ENCODE peak calls at places on chromosomes 3 and 15, in six cellular contexts. C, Z, K, D, H and G are unnamed samples.

GRCh38 chr15:44101944-44102343 is 93.1 kb downstream of the FRMD5 start:
- DNase-seq in C (no peak), Z (peak), K (peak), D (peak), H (no peak), G (peak)

GRCh38 chr15:84702961-84703482 is 12.9 kb downstream of the SEC11A start:
- DNase-seq in C (no peak), Z (peak), K (peak), D (peak), H (no peak), G (peak)

GRCh38 chr15:57133127-57133968 is 214.9 kb downstream of the TCF12 start:
- DNase-seq in C (peak), Z (peak), K (no peak), D (no peak), H (no peak), G (no peak)

GRCh38 chr15:38275951-38276350 is 23.3 kb downstream of the SPRED1 start:
- DNase-seq in C (no peak), Z (peak), K (peak), D (peak), H (no peak), G (no peak)

GRCh38 chr15:89975482-89976291 is 25.4 kb upstream of the ZNF710 start:
- DNase-seq in C (no peak), Z (no peak), K (no peak), D (no peak), H (no peak), G (no peak)

GRCh38 chr15:69031013-69032001 is 16.8 kb downstream of the NOX5 start:
- DNase-seq in C (peak), Z (peak), K (no peak), D (peak), H (no peak), G (no peak)

GRCh38 chr15:60918234-60918964 is 310.7 kb downstream of the RORA start:
- DNase-seq in C (no peak), Z (no peak), K (no peak), D (no peak), H (no peak), G (no peak)

GRCh38 chr3:73547427-73548036 is 77.2 kb downstream of the PDZRN3 start:
- DNase-seq in C (no peak), Z (peak), K (peak), D (peak), H (no peak), G (peak)

GRCh38 chr15:100670505-100671021 is 68.2 kb downstream of the ASB7 start:
- DNase-seq in C (no peak), Z (peak), K (no peak), D (no peak), H (no peak), G (no peak)

GRCh38 chr3:58051196-58051595 is 43.0 kb downstream of the FLNB start:
- DNase-seq in C (no peak), Z (peak), K (peak), D (peak), H (no peak), G (no peak)

GRCh38 chr15:83734487-83734886 is 80.6 kb downstream of the ADAMTSL3 start:
- DNase-seq in C (no peak), Z (no peak), K (no peak), D (peak), H (no peak), G (no peak)